ENCODE peak calls at places on chromosomes 4 and X, in four cellular contexts. S, Q, D and F are unnamed samples.

GRCh38 chrX:71053217-71053621 is 14.9 kb downstream of the SNX12 start:
- DNase-seq in S (peak), Q (no peak), D (no peak), F (no peak)

GRCh38 chrX:12790878-12791252 is 347 bp upstream of the PRPS2 start:
- DNase-seq in S (no peak), Q (no peak), D (no peak), F (no peak)

GRCh38 chr4:53313510-53313909 is 52.4 kb downstream of the SCFD2 start:
- DNase-seq in S (no peak), Q (no peak), D (no peak), F (no peak)

GRCh38 chr4:78922207-78922606 is 17.0 kb downstream of the PAQR3 start:
- DNase-seq in S (no peak), Q (no peak), D (no peak), F (no peak)

GRCh38 chr4:163157157-163157556 is 9.5 kb downstream of the NAF1 start:
- DNase-seq in S (no peak), Q (no peak), D (no peak), F (no peak)

GRCh38 chrX:63434665-63435064 is 83.5 kb upstream of the SPIN4 start:
- DNase-seq in S (no peak), Q (no peak), D (no peak), F (no peak)

GRCh38 chr4:107939307-107939706 is 8.0 kb downstream of the CYP2U1 start:
- DNase-seq in S (no peak), Q (no peak), D (no peak), F (no peak)

GRCh38 chr4:129322947-129323346 is 227.0 kb downstream of the C4orf33 start:
- DNase-seq in S (no peak), Q (no peak), D (no peak), F (no peak)

GRCh38 chrX:150766351-150767044 is 73.3 kb downstream of the MTMR1 start:
- DNase-seq in S (no peak), Q (no peak), D (no peak), F (no peak)

GRCh38 chr4:5956285-5957021 is 61.8 kb downstream of the C4orf50 start:
- DNase-seq in S (no peak), Q (no peak), D (no peak), F (no peak)